ENCODE peak calls at places on chromosome 10, in six cellular contexts. P, D, X, W, V and O are unnamed samples. For H3K4me1, the result is how much of the 10 kb centered on the place peaks cover.

GRCh38 chr10:124319926-124320391 is 98.8 kb downstream of the OAT start:
- DNase-seq in P (no peak), D (no peak), X (no peak), W (no peak), V (no peak), O (no peak)

GRCh38 chr10:107492389-107492788 is 327.9 kb upstream of the SORCS1 start:
- DNase-seq in P (no peak), D (no peak), X (no peak), W (no peak), V (no peak), O (no peak)

GRCh38 chr10:117551322-117552155 is 9.0 kb downstream of the EMX2 start:
- DNase-seq in P (no peak), D (no peak), X (no peak), W (no peak), V (no peak), O (no peak)

GRCh38 chr10:5284311-5285057 is 80.3 kb upstream of the UCN3 start:
- DNase-seq in P (no peak), D (no peak), X (no peak), W (no peak), V (peak), O (no peak)

GRCh38 chr10:28663576-28664368 is 13.5 kb upstream of the BAMBI start:
- DNase-seq in P (peak), D (peak), X (peak), W (peak), V (peak), O (peak)

GRCh38 chr10:129048513-129048912 is 418.5 kb upstream of the MGMT start:
- DNase-seq in P (no peak), D (no peak), X (no peak), W (no peak), V (no peak), O (no peak)

GRCh38 chr10:5945561-5946418 is 31.6 kb downstream of the IL15RA start:
- DNase-seq in P (peak), D (peak), X (peak), W (peak), V (peak), O (peak)

GRCh38 chr10:71076473-71077142 is 135.8 kb upstream of the UNC5B start:
- DNase-seq in P (no peak), D (no peak), X (peak), W (no peak), V (no peak), O (no peak)

GRCh38 chr10:115355162-115355760 is 262.1 kb downstream of the ATRNL1 start:
- DNase-seq in P (no peak), D (no peak), X (no peak), W (peak), V (peak), O (peak)

GRCh38 chr10:120578890-120579289 is 121.9 kb downstream of the PLPP4 start:
- DNase-seq in P (no peak), D (no peak), X (no peak), W (no peak), V (no peak), O (no peak)

GRCh38 chr10:69901623-69902505 is 100.2 kb downstream of the COL13A1 start:
- DNase-seq in P (peak), D (peak), X (no peak), W (peak), V (peak), O (peak)

GRCh38 chr10:102410427-102411073 is 8.0 kb downstream of the PSD start:
- DNase-seq in P (peak), D (peak), X (no peak), W (peak), V (peak), O (no peak)

GRCh38 chr10:131746785-131747184 is 154.0 kb upstream of the PPP2R2D start:
- DNase-seq in P (no peak), D (no peak), X (no peak), W (no peak), V (no peak), O (no peak)

GRCh38 chr10:33859319-33860022 is 525.0 kb upstream of the NRP1 start:
- DNase-seq in P (no peak), D (no peak), X (no peak), W (no peak), V (no peak), O (no peak)

GRCh38 chr10:73586583-73586984 is 4.6 kb downstream of the USP54 start:
- DNase-seq in P (no peak), D (no peak), X (no peak), W (peak), V (peak), O (no peak)

GRCh38 chr10:43389867-43390266 is 18.4 kb downstream of the FXYD4 start:
- DNase-seq in P (no peak), D (no peak), X (no peak), W (no peak), V (no peak), O (no peak)

GRCh38 chr10:96512524-96512991 is 1.2 kb downstream of the TLL2 start:
- DNase-seq in P (no peak), D (peak), X (peak), W (peak), V (peak), O (peak)

GRCh38 chr10:68153473-68154210 is 44.4 kb downstream of the MYPN start:
- DNase-seq in P (no peak), D (no peak), X (peak), W (peak), V (peak), O (peak)

GRCh38 chr10:62728479-62728878 is 76.0 kb upstream of the ADO start:
- DNase-seq in P (peak), D (no peak), X (no peak), W (no peak), V (no peak), O (no peak)

GRCh38 chr10:92413011-92413410 is 122.0 kb downstream of the MARCHF5 start:
- DNase-seq in P (no peak), D (no peak), X (no peak), W (no peak), V (no peak), O (no peak)

GRCh38 chr10:98365698-98366530 is 49.1 kb downstream of the PYROXD2 start:
- DNase-seq in P (no peak), D (no peak), X (no peak), W (no peak), V (no peak), O (no peak)

GRCh38 chr10:121036431-121036830 is 185.3 kb downstream of the WDR11 start:
- DNase-seq in P (no peak), D (peak), X (no peak), W (peak), V (no peak), O (peak)

GRCh38 chr10:115094605-115095004 is 1.4 kb downstream of the ATRNL1 start:
- DNase-seq in P (no peak), D (no peak), X (no peak), W (no peak), V (no peak), O (peak)

GRCh38 chr10:20457656-20458055 is 439.5 kb downstream of the NEBL start:
- DNase-seq in P (no peak), D (no peak), X (no peak), W (no peak), V (no peak), O (no peak)

GRCh38 chr10:3684891-3685290 is 100.1 kb downstream of the KLF6 start:
- DNase-seq in P (no peak), D (no peak), X (no peak), W (no peak), V (no peak), O (no peak)

GRCh38 chr10:101043356-101043707 is 12.3 kb downstream of the SFXN3 start:
- DNase-seq in P (no peak), D (no peak), X (no peak), W (no peak), V (no peak), O (no peak)

GRCh38 chr10:52232561-52233350 is 81.3 kb upstream of the DKK1 start:
- DNase-seq in P (no peak), D (no peak), X (no peak), W (no peak), V (no peak), O (no peak)

GRCh38 chr10:4353964-4354363 is 472.0 kb upstream of the AKR1E2 start:
- DNase-seq in P (no peak), D (no peak), X (no peak), W (no peak), V (peak), O (no peak)

GRCh38 chr10:84901885-84902284 is 573.5 kb downstream of the CCSER2 start:
- DNase-seq in P (no peak), D (no peak), X (no peak), W (no peak), V (no peak), O (no peak)

GRCh38 chr10:32692174-32692573 is 246.2 kb downstream of the CCDC7 start:
- DNase-seq in P (no peak), D (no peak), X (no peak), W (no peak), V (peak), O (peak)

GRCh38 chr10:116395223-116395985 is 32.2 kb upstream of the PNLIPRP3 start:
- DNase-seq in P (no peak), D (no peak), X (no peak), W (no peak), V (no peak), O (no peak)

GRCh38 chr10:21304198-21304597 is 221.3 kb downstream of the SKIDA1 start:
- DNase-seq in P (no peak), D (no peak), X (no peak), W (no peak), V (no peak), O (no peak)

GRCh38 chr10:75201793-75202307 is 8.7 kb upstream of the VDAC2 start:
- DNase-seq in P (no peak), D (no peak), X (no peak), W (peak), V (no peak), O (no peak)

DNA sequence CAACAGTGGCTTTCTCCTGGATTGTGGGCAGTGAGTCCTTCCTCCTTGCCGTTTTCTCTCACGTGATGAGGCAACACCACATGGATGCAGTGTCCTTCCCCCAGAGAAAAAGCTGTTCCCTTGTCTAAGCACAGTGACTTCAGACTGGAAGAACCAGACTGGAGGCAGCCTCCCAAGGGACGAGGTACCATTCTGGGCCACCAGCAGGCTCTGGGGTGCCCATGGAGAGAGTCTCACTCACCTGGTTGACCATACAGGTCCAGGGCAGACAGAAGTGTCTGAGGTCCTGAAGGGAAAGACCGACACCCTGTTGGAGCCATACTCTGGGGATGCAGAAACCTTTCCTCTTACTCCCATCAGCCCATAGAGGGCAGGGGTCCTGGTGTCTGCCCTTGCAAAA is 69.2 kb upstream of the DOCK1 start:
- DNase-seq in P (no peak), D (no peak), X (no peak), W (no peak), V (no peak), O (no peak)
- H3K4me3 ChIP-seq in P (no peak), D (no peak), X (no peak), W (no peak), V (no peak), O (no peak)

GRCh38 chr10:44961931-44962750 is 2.5 kb downstream of the RASSF4 start:
- DNase-seq in P (no peak), D (no peak), X (no peak), W (no peak), V (no peak), O (no peak)
- H3K4me1 ChIP-seq in P (half or more), D (under half), X (half or more), W (half or more), V (under half), O (under half)

GRCh38 chr10:133329401-133330202 is 7.1 kb downstream of the CALY start:
- DNase-seq in P (peak), D (peak), X (peak), W (peak), V (peak), O (peak)
- H3K4me3 ChIP-seq in P (peak), D (no peak), X (no peak), W (no peak), V (peak), O (no peak)

DNA sequence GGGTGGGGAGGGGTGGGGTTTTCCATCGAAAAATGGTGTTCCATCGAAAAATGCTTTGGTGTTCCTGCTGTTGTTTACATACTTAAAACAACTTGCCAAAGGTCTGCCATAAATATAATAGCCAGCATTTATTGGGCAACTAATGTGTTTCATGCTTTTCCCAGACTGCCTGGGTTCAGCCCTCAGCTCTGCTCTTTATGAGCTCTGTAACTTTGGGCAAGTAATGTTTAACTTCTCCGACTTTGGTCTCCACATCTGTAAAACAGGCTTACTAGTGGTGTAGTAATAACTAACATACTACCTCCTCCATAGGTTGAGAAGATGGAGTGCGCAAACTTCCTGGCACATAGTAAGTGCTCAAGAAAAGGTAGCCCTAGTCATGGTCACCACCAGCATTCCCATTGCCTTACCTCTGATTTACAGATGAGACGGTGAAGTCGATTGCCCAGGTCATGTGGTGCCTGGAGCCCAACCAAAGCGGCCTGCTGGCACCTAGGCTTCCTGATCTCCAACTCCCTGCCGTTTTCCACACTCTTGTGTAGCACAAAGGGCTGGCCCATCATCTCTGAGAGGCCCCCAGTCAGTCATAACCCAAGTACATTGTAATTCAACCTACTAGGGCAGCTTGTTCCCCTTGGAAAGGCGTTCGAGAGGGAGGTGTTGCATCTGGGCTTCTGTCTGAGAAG is 8.9 kb downstream of the ZMIZ1 start:
- DNase-seq in P (no peak), D (no peak), X (no peak), W (no peak), V (no peak), O (no peak)
- H3K4me1 ChIP-seq in P (half or more), D (half or more), X (half or more), W (half or more), V (half or more), O (under half)

GRCh38 chr10:79442171-79443040 is 3.0 kb downstream of the ZCCHC24 start:
- DNase-seq in P (no peak), D (no peak), X (no peak), W (no peak), V (no peak), O (peak)
- H3K4me3 ChIP-seq in P (peak), D (peak), X (no peak), W (no peak), V (no peak), O (peak)

GRCh38 chr10:78443900-78444571 is 410.4 kb downstream of the RPS24 start:
- DNase-seq in P (no peak), D (no peak), X (no peak), W (no peak), V (no peak), O (no peak)
- H3K4me1 ChIP-seq in P (under half), D (under half), X (under half), W (under half), V (under half), O (under half)